ENCODE peak calls at places on chromosomes 5 and 9, in ten cellular contexts. One of them, this sample, is unnamed.

GRCh38 chr9:89116064-89116817 is 62.4 kb downstream of the SHC3 start:
- DNase-seq in fibroblast of pulmonary artery: peak
- DNase-seq in GM04504: no peak
- DNase-seq in AG09309: peak
- DNase-seq in left colon: no peak
- DNase-seq in sigmoid colon: no peak
- DNase-seq in activated T-cell treated with anti-CD3 and anti-CD28 coated beads, Interleukin-2, amount 50 U/mL, for 72 hours: no peak
- DNase-seq in activated T-helper 9 cell treated with anti-CD3 and anti-CD28 coated beads, Interleukin-2, amount 50 U/mL, for 16 hours: no peak
- DNase-seq in BE2C: no peak
- DNase-seq in stimulated activated CD4-positive, alpha-beta T cell treated with anti-CD3 and anti-CD28 coated beads, Interleukin-12 subunit alpha, Interleukin-12 subunit beta, amount 100 ng/mL, for 4 hours: no peak
- DNase-seq in this sample: no peak

GRCh38 chr5:107815109-107815508 is 144.4 kb upstream of the EFNA5 start:
- DNase-seq in fibroblast of pulmonary artery: no peak
- DNase-seq in GM04504: no peak
- DNase-seq in AG09309: no peak
- DNase-seq in left colon: no peak
- DNase-seq in sigmoid colon: no peak
- DNase-seq in activated T-cell treated with anti-CD3 and anti-CD28 coated beads, Interleukin-2, amount 50 U/mL, for 72 hours: no peak
- DNase-seq in activated T-helper 9 cell treated with anti-CD3 and anti-CD28 coated beads, Interleukin-2, amount 50 U/mL, for 16 hours: no peak
- DNase-seq in BE2C: no peak
- DNase-seq in stimulated activated CD4-positive, alpha-beta T cell treated with anti-CD3 and anti-CD28 coated beads, Interleukin-12 subunit alpha, Interleukin-12 subunit beta, amount 100 ng/mL, for 4 hours: no peak
- DNase-seq in this sample: no peak

GRCh38 chr5:10018670-10019069 is 231.0 kb downstream of the ATPSCKMT start:
- DNase-seq in fibroblast of pulmonary artery: peak
- DNase-seq in GM04504: peak
- DNase-seq in AG09309: peak
- DNase-seq in left colon: no peak
- DNase-seq in sigmoid colon: no peak
- DNase-seq in activated T-cell treated with anti-CD3 and anti-CD28 coated beads, Interleukin-2, amount 50 U/mL, for 72 hours: no peak
- DNase-seq in activated T-helper 9 cell treated with anti-CD3 and anti-CD28 coated beads, Interleukin-2, amount 50 U/mL, for 16 hours: no peak
- DNase-seq in BE2C: no peak
- DNase-seq in stimulated activated CD4-positive, alpha-beta T cell treated with anti-CD3 and anti-CD28 coated beads, Interleukin-12 subunit alpha, Interleukin-12 subunit beta, amount 100 ng/mL, for 4 hours: no peak
- DNase-seq in this sample: no peak

GRCh38 chr5:43305948-43306563 is 7.2 kb downstream of the HMGCS1 start:
- DNase-seq in fibroblast of pulmonary artery: peak
- DNase-seq in GM04504: no peak
- DNase-seq in AG09309: peak
- DNase-seq in left colon: no peak
- DNase-seq in sigmoid colon: no peak
- DNase-seq in activated T-cell treated with anti-CD3 and anti-CD28 coated beads, Interleukin-2, amount 50 U/mL, for 72 hours: no peak
- DNase-seq in activated T-helper 9 cell treated with anti-CD3 and anti-CD28 coated beads, Interleukin-2, amount 50 U/mL, for 16 hours: no peak
- DNase-seq in BE2C: no peak
- DNase-seq in stimulated activated CD4-positive, alpha-beta T cell treated with anti-CD3 and anti-CD28 coated beads, Interleukin-12 subunit alpha, Interleukin-12 subunit beta, amount 100 ng/mL, for 4 hours: no peak
- DNase-seq in this sample: no peak

GRCh38 chr5:96350678-96351077 is 82.4 kb downstream of the PCSK1 start:
- DNase-seq in fibroblast of pulmonary artery: peak
- DNase-seq in GM04504: no peak
- DNase-seq in AG09309: no peak
- DNase-seq in left colon: no peak
- DNase-seq in sigmoid colon: no peak
- DNase-seq in activated T-cell treated with anti-CD3 and anti-CD28 coated beads, Interleukin-2, amount 50 U/mL, for 72 hours: no peak
- DNase-seq in activated T-helper 9 cell treated with anti-CD3 and anti-CD28 coated beads, Interleukin-2, amount 50 U/mL, for 16 hours: no peak
- DNase-seq in BE2C: no peak
- DNase-seq in stimulated activated CD4-positive, alpha-beta T cell treated with anti-CD3 and anti-CD28 coated beads, Interleukin-12 subunit alpha, Interleukin-12 subunit beta, amount 100 ng/mL, for 4 hours: no peak
- DNase-seq in this sample: no peak

GRCh38 chr5:175582697-175583096 is 75.2 kb upstream of the HRH2 start:
- DNase-seq in fibroblast of pulmonary artery: no peak
- DNase-seq in GM04504: no peak
- DNase-seq in AG09309: no peak
- DNase-seq in left colon: no peak
- DNase-seq in sigmoid colon: no peak
- DNase-seq in activated T-cell treated with anti-CD3 and anti-CD28 coated beads, Interleukin-2, amount 50 U/mL, for 72 hours: no peak
- DNase-seq in activated T-helper 9 cell treated with anti-CD3 and anti-CD28 coated beads, Interleukin-2, amount 50 U/mL, for 16 hours: no peak
- DNase-seq in BE2C: no peak
- DNase-seq in stimulated activated CD4-positive, alpha-beta T cell treated with anti-CD3 and anti-CD28 coated beads, Interleukin-12 subunit alpha, Interleukin-12 subunit beta, amount 100 ng/mL, for 4 hours: no peak
- DNase-seq in this sample: no peak

GRCh38 chr5:74503-75109 is 17.4 kb upstream of the PLEKHG4B start:
- DNase-seq in fibroblast of pulmonary artery: no peak
- DNase-seq in GM04504: no peak
- DNase-seq in AG09309: no peak
- DNase-seq in left colon: no peak
- DNase-seq in sigmoid colon: no peak
- DNase-seq in activated T-cell treated with anti-CD3 and anti-CD28 coated beads, Interleukin-2, amount 50 U/mL, for 72 hours: no peak
- DNase-seq in activated T-helper 9 cell treated with anti-CD3 and anti-CD28 coated beads, Interleukin-2, amount 50 U/mL, for 16 hours: no peak
- DNase-seq in BE2C: no peak
- DNase-seq in stimulated activated CD4-positive, alpha-beta T cell treated with anti-CD3 and anti-CD28 coated beads, Interleukin-12 subunit alpha, Interleukin-12 subunit beta, amount 100 ng/mL, for 4 hours: no peak
- DNase-seq in this sample: no peak

GRCh38 chr5:152505442-152506042 is 100.5 kb upstream of the NMUR2 start:
- DNase-seq in fibroblast of pulmonary artery: peak
- DNase-seq in GM04504: peak
- DNase-seq in AG09309: peak
- DNase-seq in left colon: no peak
- DNase-seq in sigmoid colon: no peak
- DNase-seq in activated T-cell treated with anti-CD3 and anti-CD28 coated beads, Interleukin-2, amount 50 U/mL, for 72 hours: peak
- DNase-seq in activated T-helper 9 cell treated with anti-CD3 and anti-CD28 coated beads, Interleukin-2, amount 50 U/mL, for 16 hours: no peak
- DNase-seq in BE2C: peak
- DNase-seq in stimulated activated CD4-positive, alpha-beta T cell treated with anti-CD3 and anti-CD28 coated beads, Interleukin-12 subunit alpha, Interleukin-12 subunit beta, amount 100 ng/mL, for 4 hours: peak
- DNase-seq in this sample: no peak

GRCh38 chr5:135356522-135357318 is 42.3 kb downstream of the MACROH2A1 start:
- DNase-seq in fibroblast of pulmonary artery: peak
- DNase-seq in GM04504: peak
- DNase-seq in AG09309: no peak
- DNase-seq in left colon: peak
- DNase-seq in sigmoid colon: peak
- DNase-seq in activated T-cell treated with anti-CD3 and anti-CD28 coated beads, Interleukin-2, amount 50 U/mL, for 72 hours: no peak
- DNase-seq in activated T-helper 9 cell treated with anti-CD3 and anti-CD28 coated beads, Interleukin-2, amount 50 U/mL, for 16 hours: no peak
- DNase-seq in BE2C: peak
- DNase-seq in stimulated activated CD4-positive, alpha-beta T cell treated with anti-CD3 and anti-CD28 coated beads, Interleukin-12 subunit alpha, Interleukin-12 subunit beta, amount 100 ng/mL, for 4 hours: no peak
- DNase-seq in this sample: no peak

GRCh38 chr9:13915591-13916301 is 398.2 kb downstream of the NFIB start:
- DNase-seq in fibroblast of pulmonary artery: peak
- DNase-seq in GM04504: no peak
- DNase-seq in AG09309: no peak
- DNase-seq in left colon: no peak
- DNase-seq in sigmoid colon: no peak
- DNase-seq in activated T-cell treated with anti-CD3 and anti-CD28 coated beads, Interleukin-2, amount 50 U/mL, for 72 hours: no peak
- DNase-seq in activated T-helper 9 cell treated with anti-CD3 and anti-CD28 coated beads, Interleukin-2, amount 50 U/mL, for 16 hours: no peak
- DNase-seq in BE2C: no peak
- DNase-seq in stimulated activated CD4-positive, alpha-beta T cell treated with anti-CD3 and anti-CD28 coated beads, Interleukin-12 subunit alpha, Interleukin-12 subunit beta, amount 100 ng/mL, for 4 hours: no peak
- DNase-seq in this sample: no peak

GRCh38 chr5:16934669-16935068 is 1.4 kb downstream of the MYO10 start:
- DNase-seq in fibroblast of pulmonary artery: peak
- DNase-seq in GM04504: no peak
- DNase-seq in AG09309: no peak
- DNase-seq in left colon: no peak
- DNase-seq in sigmoid colon: no peak
- DNase-seq in activated T-cell treated with anti-CD3 and anti-CD28 coated beads, Interleukin-2, amount 50 U/mL, for 72 hours: no peak
- DNase-seq in activated T-helper 9 cell treated with anti-CD3 and anti-CD28 coated beads, Interleukin-2, amount 50 U/mL, for 16 hours: no peak
- DNase-seq in BE2C: no peak
- DNase-seq in stimulated activated CD4-positive, alpha-beta T cell treated with anti-CD3 and anti-CD28 coated beads, Interleukin-12 subunit alpha, Interleukin-12 subunit beta, amount 100 ng/mL, for 4 hours: no peak
- DNase-seq in this sample: no peak

GRCh38 chr5:15544039-15544438 is 44.1 kb downstream of the FBXL7 start:
- DNase-seq in fibroblast of pulmonary artery: no peak
- DNase-seq in GM04504: no peak
- DNase-seq in AG09309: no peak
- DNase-seq in left colon: no peak
- DNase-seq in sigmoid colon: no peak
- DNase-seq in activated T-cell treated with anti-CD3 and anti-CD28 coated beads, Interleukin-2, amount 50 U/mL, for 72 hours: no peak
- DNase-seq in activated T-helper 9 cell treated with anti-CD3 and anti-CD28 coated beads, Interleukin-2, amount 50 U/mL, for 16 hours: no peak
- DNase-seq in BE2C: no peak
- DNase-seq in stimulated activated CD4-positive, alpha-beta T cell treated with anti-CD3 and anti-CD28 coated beads, Interleukin-12 subunit alpha, Interleukin-12 subunit beta, amount 100 ng/mL, for 4 hours: no peak
- DNase-seq in this sample: no peak

GRCh38 chr5:148290271-148291195 is 21.7 kb upstream of the SPINK7 start:
- DNase-seq in fibroblast of pulmonary artery: peak
- DNase-seq in GM04504: no peak
- DNase-seq in AG09309: no peak
- DNase-seq in left colon: no peak
- DNase-seq in sigmoid colon: no peak
- DNase-seq in activated T-cell treated with anti-CD3 and anti-CD28 coated beads, Interleukin-2, amount 50 U/mL, for 72 hours: no peak
- DNase-seq in activated T-helper 9 cell treated with anti-CD3 and anti-CD28 coated beads, Interleukin-2, amount 50 U/mL, for 16 hours: no peak
- DNase-seq in BE2C: no peak
- DNase-seq in stimulated activated CD4-positive, alpha-beta T cell treated with anti-CD3 and anti-CD28 coated beads, Interleukin-12 subunit alpha, Interleukin-12 subunit beta, amount 100 ng/mL, for 4 hours: no peak
- DNase-seq in this sample: no peak

GRCh38 chr5:158463188-158463587 is 604.2 kb upstream of the CLINT1 start:
- DNase-seq in fibroblast of pulmonary artery: no peak
- DNase-seq in GM04504: no peak
- DNase-seq in AG09309: no peak
- DNase-seq in left colon: no peak
- DNase-seq in sigmoid colon: no peak
- DNase-seq in activated T-cell treated with anti-CD3 and anti-CD28 coated beads, Interleukin-2, amount 50 U/mL, for 72 hours: no peak
- DNase-seq in activated T-helper 9 cell treated with anti-CD3 and anti-CD28 coated beads, Interleukin-2, amount 50 U/mL, for 16 hours: no peak
- DNase-seq in BE2C: no peak
- DNase-seq in stimulated activated CD4-positive, alpha-beta T cell treated with anti-CD3 and anti-CD28 coated beads, Interleukin-12 subunit alpha, Interleukin-12 subunit beta, amount 100 ng/mL, for 4 hours: no peak
- DNase-seq in this sample: no peak

GRCh38 chr9:88949425-88949824 is 41.8 kb upstream of the S1PR3 start:
- DNase-seq in fibroblast of pulmonary artery: peak
- DNase-seq in GM04504: no peak
- DNase-seq in AG09309: no peak
- DNase-seq in left colon: no peak
- DNase-seq in sigmoid colon: peak
- DNase-seq in activated T-cell treated with anti-CD3 and anti-CD28 coated beads, Interleukin-2, amount 50 U/mL, for 72 hours: no peak
- DNase-seq in activated T-helper 9 cell treated with anti-CD3 and anti-CD28 coated beads, Interleukin-2, amount 50 U/mL, for 16 hours: no peak
- DNase-seq in BE2C: peak
- DNase-seq in stimulated activated CD4-positive, alpha-beta T cell treated with anti-CD3 and anti-CD28 coated beads, Interleukin-12 subunit alpha, Interleukin-12 subunit beta, amount 100 ng/mL, for 4 hours: no peak
- DNase-seq in this sample: no peak

GRCh38 chr9:15509931-15510788 is 610 bp downstream of the PSIP1 start:
- DNase-seq in fibroblast of pulmonary artery: peak
- DNase-seq in GM04504: no peak
- DNase-seq in AG09309: no peak
- DNase-seq in left colon: peak
- DNase-seq in sigmoid colon: peak
- DNase-seq in activated T-cell treated with anti-CD3 and anti-CD28 coated beads, Interleukin-2, amount 50 U/mL, for 72 hours: peak
- DNase-seq in activated T-helper 9 cell treated with anti-CD3 and anti-CD28 coated beads, Interleukin-2, amount 50 U/mL, for 16 hours: peak
- DNase-seq in BE2C: peak
- DNase-seq in stimulated activated CD4-positive, alpha-beta T cell treated with anti-CD3 and anti-CD28 coated beads, Interleukin-12 subunit alpha, Interleukin-12 subunit beta, amount 100 ng/mL, for 4 hours: peak
- DNase-seq in this sample: peak

GRCh38 chr5:61974680-61975079 is 331.3 kb upstream of the KIF2A start:
- DNase-seq in fibroblast of pulmonary artery: no peak
- DNase-seq in GM04504: no peak
- DNase-seq in AG09309: no peak
- DNase-seq in left colon: no peak
- DNase-seq in sigmoid colon: no peak
- DNase-seq in activated T-cell treated with anti-CD3 and anti-CD28 coated beads, Interleukin-2, amount 50 U/mL, for 72 hours: peak
- DNase-seq in activated T-helper 9 cell treated with anti-CD3 and anti-CD28 coated beads, Interleukin-2, amount 50 U/mL, for 16 hours: no peak
- DNase-seq in BE2C: no peak
- DNase-seq in stimulated activated CD4-positive, alpha-beta T cell treated with anti-CD3 and anti-CD28 coated beads, Interleukin-12 subunit alpha, Interleukin-12 subunit beta, amount 100 ng/mL, for 4 hours: no peak
- DNase-seq in this sample: no peak

GRCh38 chr9:16001856-16002255 is 449.0 kb downstream of the CCDC171 start:
- DNase-seq in fibroblast of pulmonary artery: peak
- DNase-seq in GM04504: no peak
- DNase-seq in AG09309: no peak
- DNase-seq in left colon: no peak
- DNase-seq in sigmoid colon: no peak
- DNase-seq in activated T-cell treated with anti-CD3 and anti-CD28 coated beads, Interleukin-2, amount 50 U/mL, for 72 hours: no peak
- DNase-seq in activated T-helper 9 cell treated with anti-CD3 and anti-CD28 coated beads, Interleukin-2, amount 50 U/mL, for 16 hours: no peak
- DNase-seq in BE2C: no peak
- DNase-seq in stimulated activated CD4-positive, alpha-beta T cell treated with anti-CD3 and anti-CD28 coated beads, Interleukin-12 subunit alpha, Interleukin-12 subunit beta, amount 100 ng/mL, for 4 hours: no peak
- DNase-seq in this sample: no peak

GRCh38 chr9:84173961-84174360 is 166.6 kb downstream of the SLC28A3 start:
- DNase-seq in fibroblast of pulmonary artery: no peak
- DNase-seq in GM04504: no peak
- DNase-seq in AG09309: no peak
- DNase-seq in left colon: no peak
- DNase-seq in sigmoid colon: no peak
- DNase-seq in activated T-cell treated with anti-CD3 and anti-CD28 coated beads, Interleukin-2, amount 50 U/mL, for 72 hours: no peak
- DNase-seq in activated T-helper 9 cell treated with anti-CD3 and anti-CD28 coated beads, Interleukin-2, amount 50 U/mL, for 16 hours: no peak
- DNase-seq in BE2C: no peak
- DNase-seq in stimulated activated CD4-positive, alpha-beta T cell treated with anti-CD3 and anti-CD28 coated beads, Interleukin-12 subunit alpha, Interleukin-12 subunit beta, amount 100 ng/mL, for 4 hours: no peak
- DNase-seq in this sample: no peak

GRCh38 chr5:133698646-133699526 is 86.5 kb upstream of the FSTL4 start:
- DNase-seq in fibroblast of pulmonary artery: no peak
- DNase-seq in GM04504: no peak
- DNase-seq in AG09309: no peak
- DNase-seq in left colon: no peak
- DNase-seq in sigmoid colon: peak
- DNase-seq in activated T-cell treated with anti-CD3 and anti-CD28 coated beads, Interleukin-2, amount 50 U/mL, for 72 hours: peak
- DNase-seq in activated T-helper 9 cell treated with anti-CD3 and anti-CD28 coated beads, Interleukin-2, amount 50 U/mL, for 16 hours: no peak
- DNase-seq in BE2C: no peak
- DNase-seq in stimulated activated CD4-positive, alpha-beta T cell treated with anti-CD3 and anti-CD28 coated beads, Interleukin-12 subunit alpha, Interleukin-12 subunit beta, amount 100 ng/mL, for 4 hours: no peak
- DNase-seq in this sample: no peak

GRCh38 chr9:96293481-96293880 is 8.5 kb downstream of the HSD17B3 start:
- DNase-seq in fibroblast of pulmonary artery: peak
- DNase-seq in GM04504: no peak
- DNase-seq in AG09309: no peak
- DNase-seq in left colon: no peak
- DNase-seq in sigmoid colon: no peak
- DNase-seq in activated T-cell treated with anti-CD3 and anti-CD28 coated beads, Interleukin-2, amount 50 U/mL, for 72 hours: no peak
- DNase-seq in activated T-helper 9 cell treated with anti-CD3 and anti-CD28 coated beads, Interleukin-2, amount 50 U/mL, for 16 hours: no peak
- DNase-seq in BE2C: no peak
- DNase-seq in stimulated activated CD4-positive, alpha-beta T cell treated with anti-CD3 and anti-CD28 coated beads, Interleukin-12 subunit alpha, Interleukin-12 subunit beta, amount 100 ng/mL, for 4 hours: no peak
- DNase-seq in this sample: no peak

GRCh38 chr9:135216666-135217431 is 129.4 kb downstream of the OLFM1 start:
- DNase-seq in fibroblast of pulmonary artery: no peak
- DNase-seq in GM04504: no peak
- DNase-seq in AG09309: no peak
- DNase-seq in left colon: no peak
- DNase-seq in sigmoid colon: peak
- DNase-seq in activated T-cell treated with anti-CD3 and anti-CD28 coated beads, Interleukin-2, amount 50 U/mL, for 72 hours: no peak
- DNase-seq in activated T-helper 9 cell treated with anti-CD3 and anti-CD28 coated beads, Interleukin-2, amount 50 U/mL, for 16 hours: no peak
- DNase-seq in BE2C: peak
- DNase-seq in stimulated activated CD4-positive, alpha-beta T cell treated with anti-CD3 and anti-CD28 coated beads, Interleukin-12 subunit alpha, Interleukin-12 subunit beta, amount 100 ng/mL, for 4 hours: no peak
- DNase-seq in this sample: no peak

GRCh38 chr5:158715592-158715991 is 384.1 kb downstream of the EBF1 start:
- DNase-seq in fibroblast of pulmonary artery: no peak
- DNase-seq in GM04504: no peak
- DNase-seq in AG09309: no peak
- DNase-seq in left colon: no peak
- DNase-seq in sigmoid colon: no peak
- DNase-seq in activated T-cell treated with anti-CD3 and anti-CD28 coated beads, Interleukin-2, amount 50 U/mL, for 72 hours: no peak
- DNase-seq in activated T-helper 9 cell treated with anti-CD3 and anti-CD28 coated beads, Interleukin-2, amount 50 U/mL, for 16 hours: no peak
- DNase-seq in BE2C: no peak
- DNase-seq in stimulated activated CD4-positive, alpha-beta T cell treated with anti-CD3 and anti-CD28 coated beads, Interleukin-12 subunit alpha, Interleukin-12 subunit beta, amount 100 ng/mL, for 4 hours: no peak
- DNase-seq in this sample: no peak

GRCh38 chr5:39671421-39672110 is 246.8 kb upstream of the DAB2 start:
- DNase-seq in fibroblast of pulmonary artery: no peak
- DNase-seq in GM04504: no peak
- DNase-seq in AG09309: no peak
- DNase-seq in left colon: no peak
- DNase-seq in sigmoid colon: no peak
- DNase-seq in activated T-cell treated with anti-CD3 and anti-CD28 coated beads, Interleukin-2, amount 50 U/mL, for 72 hours: no peak
- DNase-seq in activated T-helper 9 cell treated with anti-CD3 and anti-CD28 coated beads, Interleukin-2, amount 50 U/mL, for 16 hours: no peak
- DNase-seq in BE2C: no peak
- DNase-seq in stimulated activated CD4-positive, alpha-beta T cell treated with anti-CD3 and anti-CD28 coated beads, Interleukin-12 subunit alpha, Interleukin-12 subunit beta, amount 100 ng/mL, for 4 hours: no peak
- DNase-seq in this sample: no peak

GRCh38 chr5:9207820-9208418 is 338.0 kb downstream of the SEMA5A start:
- DNase-seq in fibroblast of pulmonary artery: peak
- DNase-seq in GM04504: no peak
- DNase-seq in AG09309: no peak
- DNase-seq in left colon: no peak
- DNase-seq in sigmoid colon: no peak
- DNase-seq in activated T-cell treated with anti-CD3 and anti-CD28 coated beads, Interleukin-2, amount 50 U/mL, for 72 hours: no peak
- DNase-seq in activated T-helper 9 cell treated with anti-CD3 and anti-CD28 coated beads, Interleukin-2, amount 50 U/mL, for 16 hours: no peak
- DNase-seq in BE2C: no peak
- DNase-seq in stimulated activated CD4-positive, alpha-beta T cell treated with anti-CD3 and anti-CD28 coated beads, Interleukin-12 subunit alpha, Interleukin-12 subunit beta, amount 100 ng/mL, for 4 hours: no peak
- DNase-seq in this sample: no peak

GRCh38 chr5:171592076-171592475 is 172.6 kb downstream of the FGF18 start:
- DNase-seq in fibroblast of pulmonary artery: no peak
- DNase-seq in GM04504: no peak
- DNase-seq in AG09309: no peak
- DNase-seq in left colon: no peak
- DNase-seq in sigmoid colon: no peak
- DNase-seq in activated T-cell treated with anti-CD3 and anti-CD28 coated beads, Interleukin-2, amount 50 U/mL, for 72 hours: no peak
- DNase-seq in activated T-helper 9 cell treated with anti-CD3 and anti-CD28 coated beads, Interleukin-2, amount 50 U/mL, for 16 hours: no peak
- DNase-seq in BE2C: no peak
- DNase-seq in stimulated activated CD4-positive, alpha-beta T cell treated with anti-CD3 and anti-CD28 coated beads, Interleukin-12 subunit alpha, Interleukin-12 subunit beta, amount 100 ng/mL, for 4 hours: no peak
- DNase-seq in this sample: no peak

GRCh38 chr9:34374905-34375552 is 1.7 kb downstream of the MYORG start:
- DNase-seq in fibroblast of pulmonary artery: no peak
- DNase-seq in GM04504: no peak
- DNase-seq in AG09309: no peak
- DNase-seq in left colon: peak
- DNase-seq in sigmoid colon: no peak
- DNase-seq in activated T-cell treated with anti-CD3 and anti-CD28 coated beads, Interleukin-2, amount 50 U/mL, for 72 hours: no peak
- DNase-seq in activated T-helper 9 cell treated with anti-CD3 and anti-CD28 coated beads, Interleukin-2, amount 50 U/mL, for 16 hours: no peak
- DNase-seq in BE2C: no peak
- DNase-seq in stimulated activated CD4-positive, alpha-beta T cell treated with anti-CD3 and anti-CD28 coated beads, Interleukin-12 subunit alpha, Interleukin-12 subunit beta, amount 100 ng/mL, for 4 hours: no peak
- DNase-seq in this sample: no peak

GRCh38 chr9:113349434-113350337 is at the start of gene BSPRY:
- DNase-seq in fibroblast of pulmonary artery: no peak
- DNase-seq in GM04504: no peak
- DNase-seq in AG09309: no peak
- DNase-seq in left colon: no peak
- DNase-seq in sigmoid colon: no peak
- DNase-seq in activated T-cell treated with anti-CD3 and anti-CD28 coated beads, Interleukin-2, amount 50 U/mL, for 72 hours: peak
- DNase-seq in activated T-helper 9 cell treated with anti-CD3 and anti-CD28 coated beads, Interleukin-2, amount 50 U/mL, for 16 hours: no peak
- DNase-seq in BE2C: no peak
- DNase-seq in stimulated activated CD4-positive, alpha-beta T cell treated with anti-CD3 and anti-CD28 coated beads, Interleukin-12 subunit alpha, Interleukin-12 subunit beta, amount 100 ng/mL, for 4 hours: no peak
- DNase-seq in this sample: no peak